ENCODE peak calls at places on chromosomes 1 and 21, in six cellular contexts. One of them, this sample, is unnamed.
A peak's percentile ranks its signal among the peaks of the same experiment; 100 is the strongest.

GRCh38 chr1:178530037-178530402 is 17.1 kb downstream of the TEX35 start:
- DNase-seq in NCI-H1417: peak; percentile 17
- DNase-seq in renal cortical epithelial cell: peak; percentile 83
- DNase-seq in left ventricle myocardium inferior: no peak
- DNase-seq in upper lobe of right lung: no peak
- DNase-seq in head of caudate nucleus: no peak
- DNase-seq in this sample: no peak

GRCh38 chr1:58983159-58983558 is 199.3 kb upstream of the JUN start:
- DNase-seq in head of caudate nucleus: no peak
- DNase-seq in upper lobe of right lung: no peak
- DNase-seq in renal cortical epithelial cell: no peak
- DNase-seq in NCI-H1417: peak; percentile 61
- DNase-seq in left ventricle myocardium inferior: no peak
- DNase-seq in this sample: no peak

GRCh38 chr1:53122194-53122846 is 20.1 kb downstream of the SLC1A7 start:
- DNase-seq in left ventricle myocardium inferior: peak; percentile 68
- DNase-seq in NCI-H1417: no peak
- DNase-seq in head of caudate nucleus: no peak
- DNase-seq in renal cortical epithelial cell: peak; percentile 37
- DNase-seq in upper lobe of right lung: no peak
- DNase-seq in this sample: no peak

GRCh38 chr21:33063907-33064622 is 5.9 kb upstream of the OLIG1 start:
- DNase-seq in NCI-H1417: no peak
- DNase-seq in left ventricle myocardium inferior: no peak
- DNase-seq in upper lobe of right lung: no peak
- DNase-seq in head of caudate nucleus: no peak
- DNase-seq in renal cortical epithelial cell: no peak
- DNase-seq in this sample: no peak

GRCh38 chr1:31593136-31593665 is 16.9 kb downstream of the TINAGL1 start:
- DNase-seq in NCI-H1417: no peak
- DNase-seq in left ventricle myocardium inferior: no peak
- DNase-seq in renal cortical epithelial cell: no peak
- DNase-seq in upper lobe of right lung: peak; percentile 43
- DNase-seq in head of caudate nucleus: no peak
- DNase-seq in this sample: no peak

GRCh38 chr21:45906859-45907258 is 74.7 kb upstream of the COL6A1 start:
- DNase-seq in head of caudate nucleus: no peak
- DNase-seq in left ventricle myocardium inferior: no peak
- DNase-seq in NCI-H1417: no peak
- DNase-seq in upper lobe of right lung: no peak
- DNase-seq in renal cortical epithelial cell: no peak
- DNase-seq in this sample: no peak

GRCh38 chr1:35560256-35561225 is 2.9 kb downstream of the NCDN start:
- DNase-seq in head of caudate nucleus: peak; percentile 85
- DNase-seq in renal cortical epithelial cell: no peak
- DNase-seq in left ventricle myocardium inferior: peak; percentile 78
- DNase-seq in NCI-H1417: no peak
- DNase-seq in upper lobe of right lung: no peak
- DNase-seq in this sample: no peak

GRCh38 chr1:54425152-54425584 is 19.0 kb upstream of the SSBP3 start:
- DNase-seq in upper lobe of right lung: peak; percentile 34
- DNase-seq in renal cortical epithelial cell: no peak
- DNase-seq in head of caudate nucleus: no peak
- DNase-seq in left ventricle myocardium inferior: no peak
- DNase-seq in NCI-H1417: no peak
- DNase-seq in this sample: no peak

GRCh38 chr1:29197590-29197924 is 15.9 kb upstream of the SRSF4 start:
- DNase-seq in renal cortical epithelial cell: peak; percentile 63
- DNase-seq in NCI-H1417: peak; percentile 31
- DNase-seq in head of caudate nucleus: no peak
- DNase-seq in upper lobe of right lung: no peak
- DNase-seq in left ventricle myocardium inferior: no peak
- DNase-seq in this sample: peak; percentile 18

GRCh38 chr1:85894651-85895050 is 186.4 kb upstream of the ZNHIT6 start:
- DNase-seq in upper lobe of right lung: no peak
- DNase-seq in head of caudate nucleus: no peak
- DNase-seq in left ventricle myocardium inferior: no peak
- DNase-seq in NCI-H1417: peak; percentile 54
- DNase-seq in renal cortical epithelial cell: peak; percentile 56
- DNase-seq in this sample: no peak

GRCh38 chr21:38802050-38803026 is 3.4 kb upstream of the ETS2 start:
- DNase-seq in renal cortical epithelial cell: peak; percentile 63
- DNase-seq in head of caudate nucleus: no peak
- DNase-seq in left ventricle myocardium inferior: no peak
- DNase-seq in upper lobe of right lung: no peak
- DNase-seq in NCI-H1417: peak; percentile 24
- DNase-seq in this sample: no peak

GRCh38 chr1:84701366-84701765 is 11.1 kb upstream of the SSX2IP start:
- DNase-seq in head of caudate nucleus: no peak
- DNase-seq in renal cortical epithelial cell: no peak
- DNase-seq in left ventricle myocardium inferior: no peak
- DNase-seq in upper lobe of right lung: no peak
- DNase-seq in NCI-H1417: no peak
- DNase-seq in this sample: no peak

GRCh38 chr1:110309768-110310167 is 29.4 kb upstream of the RBM15 start:
- DNase-seq in upper lobe of right lung: no peak
- DNase-seq in head of caudate nucleus: no peak
- DNase-seq in renal cortical epithelial cell: peak; percentile 80
- DNase-seq in left ventricle myocardium inferior: no peak
- DNase-seq in NCI-H1417: no peak
- DNase-seq in this sample: no peak

GRCh38 chr1:62082456-62083363 is 111.9 kb upstream of the L1TD1 start:
- DNase-seq in left ventricle myocardium inferior: no peak
- DNase-seq in renal cortical epithelial cell: peak; percentile 34
- DNase-seq in upper lobe of right lung: no peak
- DNase-seq in NCI-H1417: peak; percentile 60
- DNase-seq in head of caudate nucleus: peak; percentile 56
- DNase-seq in this sample: no peak

GRCh38 chr1:206814716-206815341 is 42.5 kb upstream of the IL10 start:
- DNase-seq in renal cortical epithelial cell: peak; percentile 82
- DNase-seq in head of caudate nucleus: no peak
- DNase-seq in left ventricle myocardium inferior: peak; percentile 28
- DNase-seq in NCI-H1417: no peak
- DNase-seq in upper lobe of right lung: no peak
- DNase-seq in this sample: no peak

GRCh38 chr1:179706339-179706941 is 36.7 kb upstream of the FAM163A start:
- DNase-seq in left ventricle myocardium inferior: peak; percentile 34
- DNase-seq in renal cortical epithelial cell: peak; percentile 40
- DNase-seq in head of caudate nucleus: peak; percentile 62
- DNase-seq in upper lobe of right lung: no peak
- DNase-seq in NCI-H1417: peak; percentile 81
- DNase-seq in this sample: peak; percentile 60

GRCh38 chr1:154474802-154475201 is 27.2 kb upstream of the TDRD10 start:
- DNase-seq in head of caudate nucleus: peak; percentile 88
- DNase-seq in upper lobe of right lung: peak; percentile 74
- DNase-seq in NCI-H1417: no peak
- DNase-seq in renal cortical epithelial cell: peak; percentile 99
- DNase-seq in left ventricle myocardium inferior: no peak
- DNase-seq in this sample: no peak

GRCh38 chr1:184118051-184118450 is 66.5 kb downstream of the TSEN15 start:
- DNase-seq in upper lobe of right lung: no peak
- DNase-seq in head of caudate nucleus: no peak
- DNase-seq in left ventricle myocardium inferior: no peak
- DNase-seq in renal cortical epithelial cell: peak; percentile 48
- DNase-seq in NCI-H1417: no peak
- DNase-seq in this sample: no peak

GRCh38 chr1:117857434-117857833 is 72.0 kb downstream of the GDAP2 start:
- DNase-seq in left ventricle myocardium inferior: no peak
- DNase-seq in head of caudate nucleus: no peak
- DNase-seq in renal cortical epithelial cell: no peak
- DNase-seq in upper lobe of right lung: no peak
- DNase-seq in NCI-H1417: peak; percentile 5
- DNase-seq in this sample: no peak

GRCh38 chr1:155897746-155898145 is 13.4 kb downstream of the RIT1 start:
- DNase-seq in head of caudate nucleus: no peak
- DNase-seq in renal cortical epithelial cell: no peak
- DNase-seq in upper lobe of right lung: no peak
- DNase-seq in left ventricle myocardium inferior: no peak
- DNase-seq in NCI-H1417: no peak
- DNase-seq in this sample: no peak

GRCh38 chr21:35829014-35829525 is 231.3 kb downstream of the SETD4 start:
- DNase-seq in renal cortical epithelial cell: no peak
- DNase-seq in NCI-H1417: peak; percentile 83
- DNase-seq in left ventricle myocardium inferior: no peak
- DNase-seq in upper lobe of right lung: no peak
- DNase-seq in head of caudate nucleus: no peak
- DNase-seq in this sample: no peak

GRCh38 chr1:180254854-180255253 is 24.8 kb downstream of the LHX4 start:
- DNase-seq in NCI-H1417: no peak
- DNase-seq in left ventricle myocardium inferior: no peak
- DNase-seq in head of caudate nucleus: no peak
- DNase-seq in upper lobe of right lung: no peak
- DNase-seq in renal cortical epithelial cell: no peak
- DNase-seq in this sample: no peak

GRCh38 chr1:55839626-55840025 is 624.5 kb upstream of the USP24 start:
- DNase-seq in left ventricle myocardium inferior: no peak
- DNase-seq in renal cortical epithelial cell: no peak
- DNase-seq in upper lobe of right lung: no peak
- DNase-seq in head of caudate nucleus: no peak
- DNase-seq in NCI-H1417: no peak
- DNase-seq in this sample: no peak

This sample was measured in central memory CD4-positive, alpha-beta T cell.